ENCODE peak calls at places on chromosomes 11 and 22, in six cellular contexts. E is pancreas, V is mammary epithelial cell, P is spleen, B is HepG2, L is lower lobe of right lung. D is an unnamed sample.

GRCh38 chr11:75536786-75537629 is 11.3 kb upstream of the GDPD5 start:
- DNase-seq in P (no peak), E (no peak), B (no peak), L (no peak), V (peak; percentile 58), D (no peak)

GRCh38 chr11:108854366-108854765 is 189.5 kb downstream of the DDX10 start:
- DNase-seq in P (no peak), V (no peak), L (no peak), E (no peak), B (no peak), D (no peak)

GRCh38 chr11:1559103-1559951 is 12.7 kb downstream of the DUSP8 start:
- DNase-seq in V (peak; percentile 54), B (no peak), E (peak; percentile 93), L (peak; percentile 92), P (peak; percentile 76), D (peak; percentile 83)

GRCh38 chr11:19079643-19080440 is 19.3 kb upstream of the MRGPRX2 start:
- DNase-seq in B (no peak), P (no peak), L (no peak), V (peak; percentile 90), E (no peak), D (peak; percentile 89)

GRCh38 chr22:42922374-42923177 is 65.5 kb upstream of the ARFGAP3 start:
- DNase-seq in E (no peak), L (peak; percentile 57), B (no peak), P (peak; percentile 76), V (no peak), D (no peak)

GRCh38 chr11:101721270-101721669 is 137.5 kb upstream of the TRPC6 start:
- DNase-seq in P (no peak), B (no peak), V (peak; percentile 93), E (no peak), L (no peak), D (no peak)

GRCh38 chr22:43754176-43754575 is 57.9 kb downstream of the EFCAB6 start:
- DNase-seq in L (no peak), B (no peak), V (no peak), E (no peak), P (no peak), D (no peak)

GRCh38 chr11:59417023-59417422 is 9.2 kb downstream of the OR5A2 start:
- DNase-seq in L (no peak), B (no peak), P (no peak), V (no peak), E (no peak), D (no peak)

GRCh38 chr11:849951-850776 is 7.5 kb downstream of the TSPAN4 start:
- DNase-seq in E (no peak), L (no peak), P (no peak), V (no peak), B (no peak), D (no peak)

GRCh38 chr11:8531312-8531711 is 62.7 kb downstream of the STK33 start:
- DNase-seq in V (no peak), B (no peak), P (no peak), E (no peak), L (no peak), D (peak; percentile 2)

GRCh38 chr22:29733362-29734322 is 13.8 kb downstream of the CABP7 start:
- DNase-seq in P (no peak), L (no peak), V (no peak), B (no peak), E (peak; percentile 74), D (no peak)

GRCh38 chr11:75346912-75347647 is 4.4 kb downstream of the ARRB1 start:
- DNase-seq in B (no peak), E (no peak), V (no peak), L (peak; percentile 76), P (no peak), D (peak; percentile 84)

GRCh38 chr11:38824573-38824972 is 2226.5 kb upstream of the RAG2 start:
- DNase-seq in P (no peak), L (no peak), V (peak; percentile 18), E (no peak), B (peak; percentile 8), D (peak; percentile 25)

GRCh38 chr22:20237480-20238440 is 30.4 kb downstream of the RTN4R start:
- DNase-seq in P (peak; percentile 85), L (no peak), V (peak; percentile 21), B (no peak), E (no peak), D (no peak)

GRCh38 chr11:8283510-8284272 is 20.0 kb upstream of the LMO1 start:
- DNase-seq in E (peak; percentile 62), B (no peak), L (peak; percentile 36), V (no peak), P (peak; percentile 76), D (peak; percentile 91)

GRCh38 chr11:69131644-69132300 is 24.0 kb upstream of the SMIM38 start:
- DNase-seq in V (peak; percentile 78), L (peak; percentile 84), P (peak; percentile 55), E (peak; percentile 83), B (peak; percentile 80), D (peak; percentile 90)

GRCh38 chr22:32644252-32645100 is 157.0 kb upstream of the TIMP3 start:
- DNase-seq in V (peak; percentile 93), B (peak; percentile 98), E (no peak), P (peak; percentile 82), L (peak; percentile 73), D (peak; percentile 88)

GRCh38 chr11:61891331-61892084 is at the start of gene FADS3:
- DNase-seq in V (peak; percentile 80), L (peak; percentile 90), E (peak; percentile 94), B (peak; percentile 77), P (peak; percentile 94), D (peak; percentile 89)

GRCh38 chr11:64564947-64565889 is 25.8 kb upstream of the SLC22A12 start:
- DNase-seq in V (no peak), B (peak; percentile 51), E (no peak), L (peak; percentile 34), P (peak; percentile 62), D (no peak)

GRCh38 chr11:119450590-119450989 is 27.6 kb upstream of the THY1 start:
- DNase-seq in L (no peak), E (no peak), P (no peak), V (no peak), B (no peak), D (no peak)

GRCh38 chr11:73975479-73975757 is 7.2 kb downstream of the UCP2 start:
- DNase-seq in P (peak; percentile 62), V (no peak), E (peak; percentile 42), L (no peak), B (no peak), D (no peak)
- H3K4me1 ChIP-seq in P (peaks cover 91% of the 10 kb centered on the region), V (peaks cover 6% of the 10 kb centered on the region), E (no peaks in the 10 kb centered on the region), L (peaks cover 49% of the 10 kb centered on the region), B (peaks cover 11% of the 10 kb centered on the region), D (no peaks in the 10 kb centered on the region)

GRCh38 chr22:22058649-22059475 is 76.3 kb upstream of the TOP3B start:
- DNase-seq in L (no peak), P (no peak), V (no peak), B (no peak), E (no peak), D (no peak)

GRCh38 chr22:22062306-22062793 is 79.8 kb upstream of the TOP3B start:
- DNase-seq in B (no peak), L (no peak), P (no peak), E (no peak), V (no peak), D (no peak)

GRCh38 chr22:22061085-22062077 is 78.8 kb upstream of the TOP3B start:
- DNase-seq in P (no peak), V (peak; percentile 54), B (peak; percentile 83), E (no peak), L (no peak), D (peak; percentile 93)

GRCh38 chr22:22059476-22060002 is 77.0 kb upstream of the TOP3B start:
- DNase-seq in L (no peak), V (no peak), B (no peak), P (no peak), E (no peak), D (no peak)

GRCh38 chr22:22060200-22061084 is 77.9 kb upstream of the TOP3B start:
- DNase-seq in P (peak; percentile 95), V (peak; percentile 39), L (peak; percentile 79), E (peak; percentile 83), B (peak; percentile 40), D (peak; percentile 53)
- TF ChIP-seq CTCF in P (peak; percentile 60), V (peak; percentile 99), L (peak; percentile 66), E (peak; percentile 15), B (peak; percentile 94), D (peak; percentile 78)

GRCh38 chr11:121931121-121931520 is 184.9 kb downstream of the BLID start:
- DNase-seq in E (no peak), L (no peak), B (no peak), V (no peak), P (no peak), D (no peak)

GRCh38 chr11:121928597-121929580 is 187.1 kb downstream of the BLID start:
- DNase-seq in B (peak; percentile 85), P (no peak), V (no peak), L (no peak), E (no peak), D (peak; percentile 46)

GRCh38 chr11:121929581-121929980 is 186.4 kb downstream of the BLID start:
- DNase-seq in B (peak; percentile 35), P (no peak), V (no peak), L (no peak), E (no peak), D (peak; percentile 67)

GRCh38 chr11:121931748-121932352 is 184.2 kb downstream of the BLID start:
- DNase-seq in L (no peak), P (no peak), B (peak; percentile 99), E (no peak), V (no peak), D (no peak)

DNA sequence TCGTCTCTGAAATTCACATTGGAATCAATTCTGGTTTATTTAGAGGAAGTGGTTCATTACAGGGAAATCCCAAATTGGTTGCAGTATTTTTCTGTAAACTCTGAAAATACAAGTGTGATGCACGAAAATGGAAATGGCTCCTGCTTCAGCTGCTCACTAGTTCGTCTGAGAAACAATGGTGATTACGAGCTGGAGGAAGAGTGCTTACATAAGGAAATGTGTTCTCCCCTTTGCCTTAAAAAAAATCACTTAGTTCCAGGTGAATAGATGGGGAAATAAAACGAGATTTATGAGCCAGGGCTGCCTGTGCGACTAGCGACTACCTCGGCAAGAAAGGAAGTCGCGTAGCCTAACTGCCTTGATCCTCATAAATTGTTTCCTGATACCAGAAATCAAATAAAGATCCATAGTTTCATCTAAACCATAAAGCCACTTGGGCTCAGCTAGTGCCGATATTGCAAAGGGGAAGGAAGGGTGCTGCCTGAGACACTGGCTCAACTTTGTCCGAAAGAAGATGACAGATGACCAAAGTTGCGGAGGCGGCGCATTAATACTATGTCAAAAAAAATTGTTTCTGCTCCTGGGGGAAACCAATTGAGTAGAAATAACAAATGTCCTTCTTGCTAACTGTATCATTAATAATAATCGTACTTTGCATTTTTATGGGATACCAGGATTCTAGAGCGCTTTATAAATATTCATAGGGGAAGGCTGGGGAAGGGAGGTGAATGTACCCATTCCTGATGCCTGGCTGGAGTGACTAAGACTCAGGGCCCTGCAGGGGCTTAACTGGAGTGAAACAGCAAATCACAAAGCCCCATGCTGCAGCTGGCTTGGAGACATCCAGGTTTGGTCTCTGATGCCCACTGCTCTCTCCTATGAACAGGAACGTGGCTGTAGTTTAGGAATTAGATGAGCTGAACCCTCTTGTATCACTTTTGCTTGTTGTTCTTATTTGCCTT is 185.7 kb downstream of the BLID start:
- DNase-seq in L (peak; percentile 55), E (no peak), B (no peak), V (no peak), P (no peak), D (peak; percentile 42)
- H3K4me3 ChIP-seq in L (peak overlapping the region; percentile 39), E (peak overlapping the region; percentile 20), B (no peak overlapping the region), V (no peak overlapping the region), P (peak overlapping the region; percentile 53), D (peak overlapping the region; percentile 5)

DNA sequence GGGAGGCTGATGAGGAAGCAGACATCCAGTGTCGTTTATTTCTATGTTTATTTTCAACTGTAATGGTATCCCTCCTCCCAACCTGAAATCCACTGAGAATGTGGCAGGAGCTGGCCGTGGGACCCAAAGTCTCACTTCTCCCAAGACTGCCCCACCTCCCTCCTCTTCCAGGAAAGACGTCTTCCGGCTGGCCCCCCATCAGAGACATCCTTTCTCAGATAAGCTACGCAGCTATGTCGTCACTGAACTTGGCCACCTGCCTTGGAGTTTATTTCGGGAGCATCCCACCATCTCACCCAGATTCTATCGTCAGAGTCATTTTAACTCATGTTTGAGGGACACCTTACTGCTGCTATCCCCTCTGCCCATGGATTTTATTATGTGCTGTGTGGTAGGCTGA is 13.9 kb downstream of the TMEM184B start:
- DNase-seq in V (no peak), P (no peak), E (no peak), B (no peak), L (no peak), D (peak; percentile 90)
- H3K4me1 ChIP-seq in V (peaks cover 15% of the 10 kb centered on the region), P (peaks cover 76% of the 10 kb centered on the region), E (peaks cover 5% of the 10 kb centered on the region), B (peaks cover 52% of the 10 kb centered on the region), L (peaks cover 66% of the 10 kb centered on the region), D (peaks cover 30% of the 10 kb centered on the region)